ENCODE peak calls at places on chromosome 11, in six cellular contexts. One of them, this sample, is unnamed.

GRCh38 chr11:130726234-130726559 is 190.1 kb downstream of the SNX19 start:
- DNase-seq in BJ: no peak
- DNase-seq in AG10803: peak
- DNase-seq in epithelial cell of esophagus: peak
- DNase-seq in GM23338: no peak
- DNase-seq in RWPE1: no peak
- DNase-seq in this sample: peak

GRCh38 chr11:12556788-12557384 is 117.3 kb upstream of the TEAD1 start:
- DNase-seq in BJ: peak
- DNase-seq in RWPE1: peak
- DNase-seq in AG10803: peak
- DNase-seq in epithelial cell of esophagus: peak
- DNase-seq in GM23338: peak
- DNase-seq in this sample: peak

GRCh38 chr11:14300661-14301304 is 58.2 kb downstream of the RRAS2 start:
- DNase-seq in GM23338: peak
- DNase-seq in RWPE1: peak
- DNase-seq in BJ: no peak
- DNase-seq in AG10803: peak
- DNase-seq in epithelial cell of esophagus: peak
- DNase-seq in this sample: peak

GRCh38 chr11:69683764-69684333 is 8.7 kb upstream of the LTO1 start:
- DNase-seq in epithelial cell of esophagus: peak
- DNase-seq in BJ: no peak
- DNase-seq in RWPE1: peak
- DNase-seq in GM23338: peak
- DNase-seq in AG10803: no peak
- DNase-seq in this sample: peak

GRCh38 chr11:118570787-118571186 is 1.4 kb upstream of the ARCN1 start:
- DNase-seq in epithelial cell of esophagus: no peak
- DNase-seq in AG10803: no peak
- DNase-seq in GM23338: no peak
- DNase-seq in BJ: no peak
- DNase-seq in RWPE1: no peak
- DNase-seq in this sample: no peak

GRCh38 chr11:71339178-71339881 is 87.0 kb upstream of the SHANK2 start:
- DNase-seq in GM23338: no peak
- DNase-seq in epithelial cell of esophagus: peak
- DNase-seq in AG10803: peak
- DNase-seq in RWPE1: peak
- DNase-seq in BJ: no peak
- DNase-seq in this sample: no peak

GRCh38 chr11:44607324-44607962 is 42.0 kb downstream of the CD82 start:
- DNase-seq in BJ: no peak
- DNase-seq in GM23338: no peak
- DNase-seq in epithelial cell of esophagus: peak
- DNase-seq in RWPE1: no peak
- DNase-seq in AG10803: peak
- DNase-seq in this sample: peak

GRCh38 chr11:107696140-107696539 is 15.7 kb downstream of the SLN start:
- DNase-seq in GM23338: no peak
- DNase-seq in BJ: peak
- DNase-seq in RWPE1: peak
- DNase-seq in epithelial cell of esophagus: peak
- DNase-seq in AG10803: peak
- DNase-seq in this sample: peak

GRCh38 chr11:64204464-64204989 is 2.0 kb upstream of the FERMT3 start:
- DNase-seq in GM23338: peak
- DNase-seq in epithelial cell of esophagus: peak
- DNase-seq in RWPE1: peak
- DNase-seq in BJ: peak
- DNase-seq in AG10803: peak
- DNase-seq in this sample: peak

GRCh38 chr11:46254135-46254491 is 23.3 kb upstream of the CREB3L1 start:
- DNase-seq in RWPE1: no peak
- DNase-seq in GM23338: no peak
- DNase-seq in AG10803: no peak
- DNase-seq in epithelial cell of esophagus: no peak
- DNase-seq in BJ: no peak
- DNase-seq in this sample: no peak

GRCh38 chr11:125952973-125953372 is 7.1 kb downstream of the VSIG10L2 start:
- DNase-seq in GM23338: no peak
- DNase-seq in RWPE1: peak
- DNase-seq in BJ: no peak
- DNase-seq in AG10803: no peak
- DNase-seq in epithelial cell of esophagus: no peak
- DNase-seq in this sample: peak

GRCh38 chr11:116281173-116282160 is 491.3 kb downstream of the BUD13 start:
- DNase-seq in epithelial cell of esophagus: no peak
- DNase-seq in GM23338: peak
- DNase-seq in AG10803: no peak
- DNase-seq in BJ: no peak
- DNase-seq in RWPE1: no peak
- DNase-seq in this sample: no peak

GRCh38 chr11:75474878-75475766 is 42.1 kb upstream of the KLHL35 start:
- DNase-seq in BJ: no peak
- DNase-seq in epithelial cell of esophagus: no peak
- DNase-seq in AG10803: peak
- DNase-seq in RWPE1: no peak
- DNase-seq in GM23338: peak
- DNase-seq in this sample: no peak

GRCh38 chr11:93145381-93145780 is 52.4 kb downstream of the SLC36A4 start:
- DNase-seq in RWPE1: no peak
- DNase-seq in AG10803: no peak
- DNase-seq in GM23338: no peak
- DNase-seq in epithelial cell of esophagus: no peak
- DNase-seq in BJ: no peak
- DNase-seq in this sample: no peak

DNA sequence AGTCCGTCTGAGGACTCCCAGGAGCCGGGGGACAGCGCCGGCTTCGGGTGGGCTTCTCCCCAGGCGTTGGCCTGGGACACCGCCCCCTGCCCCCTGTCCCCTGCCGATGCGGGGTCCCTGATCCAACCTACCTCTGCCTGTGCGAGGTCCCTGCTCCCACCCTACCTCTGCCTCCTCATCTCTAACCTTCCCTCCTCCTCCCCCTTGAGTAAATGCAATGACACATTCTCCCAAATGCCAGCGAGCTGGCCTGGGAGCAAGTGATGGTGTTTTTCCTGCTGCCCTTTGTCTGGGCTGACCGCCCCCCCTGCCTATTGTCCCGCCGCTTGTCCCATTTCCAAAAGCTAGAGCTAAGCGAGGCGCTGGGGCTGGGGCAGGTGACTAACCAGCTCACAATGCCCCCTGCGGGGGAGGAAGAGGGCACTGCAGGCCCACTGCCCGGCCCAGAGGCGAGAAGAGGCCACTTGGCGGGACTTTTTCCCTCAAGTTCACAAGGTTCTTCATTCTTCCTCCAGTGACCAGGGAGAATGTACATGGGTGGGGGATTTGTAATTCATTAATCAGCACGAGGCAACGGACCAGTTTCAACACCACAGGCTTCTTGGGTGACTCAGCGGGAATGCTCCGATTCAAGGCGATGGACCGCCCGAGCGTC is 645 bp upstream of the CLCF1 start:
- DNase-seq in BJ: peak
- DNase-seq in epithelial cell of esophagus: peak
- DNase-seq in AG10803: peak
- DNase-seq in GM23338: peak
- DNase-seq in RWPE1: peak
- DNase-seq in this sample: peak
- TF ChIP-seq CTCF in BJ: peak
- TF ChIP-seq CTCF in epithelial cell of esophagus: peak
- TF ChIP-seq CTCF in AG10803: peak
- TF ChIP-seq CTCF in GM23338: peak
- TF ChIP-seq CTCF in RWPE1: peak
- TF ChIP-seq CTCF in this sample: peak

DNA sequence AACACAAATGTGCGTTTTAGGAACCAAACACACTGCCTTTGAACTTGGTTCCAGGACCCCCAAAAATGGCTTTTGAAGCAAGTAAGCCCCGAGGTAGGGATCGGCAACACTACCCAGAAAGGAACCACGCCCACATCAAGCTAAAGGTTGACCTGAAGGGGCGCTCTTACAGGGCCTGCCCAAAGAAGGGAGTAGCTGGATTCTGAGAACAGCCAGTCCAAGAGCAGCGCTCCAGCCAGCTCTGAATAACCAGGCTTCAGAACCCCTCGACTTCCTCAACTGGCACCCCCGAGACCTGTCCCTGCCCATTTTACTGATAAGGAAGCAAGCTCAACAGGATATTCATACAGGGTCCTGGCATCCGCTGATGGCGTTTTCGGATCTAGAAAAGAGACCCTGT is 18.9 kb upstream of the MOB2 start:
- DNase-seq in epithelial cell of esophagus: no peak
- DNase-seq in BJ: no peak
- DNase-seq in AG10803: no peak
- DNase-seq in RWPE1: no peak
- DNase-seq in GM23338: peak
- DNase-seq in this sample: no peak
- TF ChIP-seq CTCF in epithelial cell of esophagus: no peak
- TF ChIP-seq CTCF in BJ: no peak
- TF ChIP-seq CTCF in AG10803: no peak
- TF ChIP-seq CTCF in RWPE1: no peak
- TF ChIP-seq CTCF in GM23338: peak
- TF ChIP-seq CTCF in this sample: no peak

GRCh38 chr11:17733261-17733660 is 1.3 kb upstream of the KCNC1 start:
- DNase-seq in BJ: no peak
- DNase-seq in RWPE1: no peak
- DNase-seq in GM23338: no peak
- DNase-seq in epithelial cell of esophagus: no peak
- DNase-seq in AG10803: no peak
- DNase-seq in this sample: no peak

GRCh38 chr11:17735823-17736772 is 1.5 kb downstream of the KCNC1 start:
- DNase-seq in epithelial cell of esophagus: no peak
- DNase-seq in GM23338: peak
- DNase-seq in BJ: no peak
- DNase-seq in AG10803: no peak
- DNase-seq in RWPE1: no peak
- DNase-seq in this sample: no peak

GRCh38 chr11:17734986-17735822 is 623 bp downstream of the KCNC1 start:
- DNase-seq in RWPE1: peak
- DNase-seq in epithelial cell of esophagus: peak
- DNase-seq in GM23338: peak
- DNase-seq in BJ: no peak
- DNase-seq in AG10803: peak
- DNase-seq in this sample: peak

GRCh38 chr11:17736921-17737817 is 2.6 kb downstream of the KCNC1 start:
- DNase-seq in RWPE1: no peak
- DNase-seq in AG10803: no peak
- DNase-seq in epithelial cell of esophagus: no peak
- DNase-seq in GM23338: no peak
- DNase-seq in BJ: no peak
- DNase-seq in this sample: no peak

GRCh38 chr11:17734418-17734911 is at the start of gene KCNC1:
- DNase-seq in epithelial cell of esophagus: peak
- DNase-seq in AG10803: peak
- DNase-seq in BJ: no peak
- DNase-seq in RWPE1: no peak
- DNase-seq in GM23338: peak
- DNase-seq in this sample: no peak
- TF ChIP-seq CTCF in epithelial cell of esophagus: no peak
- TF ChIP-seq CTCF in AG10803: no peak
- TF ChIP-seq CTCF in BJ: no peak
- TF ChIP-seq CTCF in RWPE1: no peak
- TF ChIP-seq CTCF in GM23338: peak
- TF ChIP-seq CTCF in this sample: no peak

DNA sequence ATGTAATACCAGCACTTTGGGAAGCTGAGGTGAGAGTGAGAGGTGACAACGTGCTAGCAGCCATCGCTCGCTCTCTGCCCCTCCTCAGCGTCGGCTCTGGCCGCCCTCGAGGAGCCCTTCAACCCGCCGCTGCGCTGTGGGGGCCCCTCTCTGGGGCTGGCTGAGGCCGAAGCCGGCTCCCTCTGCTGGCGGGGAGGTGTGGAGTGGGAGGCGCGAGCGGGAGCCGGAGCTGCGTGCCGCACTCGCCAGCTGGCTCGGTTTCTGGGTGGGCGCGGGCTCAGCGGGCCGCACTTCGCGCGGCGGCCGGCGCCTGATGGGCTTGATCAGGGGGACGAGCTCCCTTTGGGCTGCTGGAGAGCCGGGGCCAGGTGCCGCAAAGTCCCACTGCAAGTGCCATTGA is 98.9 kb upstream of the UBASH3B start:
- DNase-seq in RWPE1: peak
- DNase-seq in BJ: no peak
- DNase-seq in AG10803: peak
- DNase-seq in epithelial cell of esophagus: peak
- DNase-seq in GM23338: peak
- DNase-seq in this sample: no peak
- TF ChIP-seq CTCF in RWPE1: peak
- TF ChIP-seq CTCF in BJ: peak
- TF ChIP-seq CTCF in AG10803: peak
- TF ChIP-seq CTCF in epithelial cell of esophagus: no peak
- TF ChIP-seq CTCF in GM23338: peak
- TF ChIP-seq CTCF in this sample: no peak

GRCh38 chr11:10750838-10751580 is at the start of gene CTR9:
- DNase-seq in GM23338: peak
- DNase-seq in AG10803: peak
- DNase-seq in RWPE1: peak
- DNase-seq in epithelial cell of esophagus: peak
- DNase-seq in BJ: peak
- DNase-seq in this sample: peak
- TF ChIP-seq CTCF in GM23338: peak
- TF ChIP-seq CTCF in AG10803: peak
- TF ChIP-seq CTCF in RWPE1: peak
- TF ChIP-seq CTCF in epithelial cell of esophagus: peak
- TF ChIP-seq CTCF in BJ: peak
- TF ChIP-seq CTCF in this sample: no peak

GRCh38 chr11:59872076-59872475 is 5.8 kb upstream of the TCN1 start:
- DNase-seq in AG10803: no peak
- DNase-seq in RWPE1: no peak
- DNase-seq in BJ: no peak
- DNase-seq in epithelial cell of esophagus: no peak
- DNase-seq in GM23338: no peak
- DNase-seq in this sample: no peak

GRCh38 chr11:59862252-59862651 is 4.0 kb downstream of the TCN1 start:
- DNase-seq in BJ: no peak
- DNase-seq in epithelial cell of esophagus: no peak
- DNase-seq in RWPE1: no peak
- DNase-seq in AG10803: no peak
- DNase-seq in GM23338: no peak
- DNase-seq in this sample: no peak

GRCh38 chr11:59865031-59865430 is 1.3 kb downstream of the TCN1 start:
- DNase-seq in RWPE1: no peak
- DNase-seq in epithelial cell of esophagus: peak
- DNase-seq in AG10803: no peak
- DNase-seq in GM23338: no peak
- DNase-seq in BJ: no peak
- DNase-seq in this sample: no peak

GRCh38 chr11:59867946-59868345 is 1.7 kb upstream of the TCN1 start:
- DNase-seq in AG10803: no peak
- DNase-seq in GM23338: no peak
- DNase-seq in RWPE1: no peak
- DNase-seq in BJ: no peak
- DNase-seq in epithelial cell of esophagus: no peak
- DNase-seq in this sample: no peak

GRCh38 chr11:59866397-59866796 is at the start of gene TCN1:
- DNase-seq in GM23338: no peak
- DNase-seq in BJ: no peak
- DNase-seq in AG10803: no peak
- DNase-seq in epithelial cell of esophagus: peak
- DNase-seq in RWPE1: no peak
- DNase-seq in this sample: peak
- TF ChIP-seq CTCF in GM23338: no peak
- TF ChIP-seq CTCF in BJ: no peak
- TF ChIP-seq CTCF in AG10803: no peak
- TF ChIP-seq CTCF in epithelial cell of esophagus: peak
- TF ChIP-seq CTCF in RWPE1: no peak
- TF ChIP-seq CTCF in this sample: no peak